ENCODE peak calls at places on chromosomes 7 and 10, in five cellular contexts. E is GM23248, K is K562, F is fibroblast of lung, Z is endothelial cell of umbilical vein. B is an unnamed sample.

GRCh38 chr10:102762401-102763015 is 18.8 kb downstream of the WBP1L start:
- DNase-seq in E (no peak), K (no peak), F (no peak), Z (no peak), B (no peak)

GRCh38 chr10:11586170-11586569 is 25.3 kb downstream of the USP6NL start:
- DNase-seq in E (peak; percentile 34), K (no peak), F (peak; percentile 36), Z (peak; percentile 57), B (no peak)

GRCh38 chr7:127620406-127621233 is 2.7 kb upstream of the PAX4 start:
- DNase-seq in E (no peak), K (peak; percentile 13), F (no peak), Z (no peak), B (no peak)

GRCh38 chr7:158001621-158002320 is 585.9 kb downstream of the PTPRN2 start:
- DNase-seq in E (no peak), K (no peak), F (no peak), Z (no peak), B (no peak)

GRCh38 chr10:90871279-90871760 is 454 bp upstream of the RPP30 start:
- DNase-seq in E (peak; percentile 78), K (peak; percentile 71), F (peak; percentile 90), Z (peak; percentile 90), B (peak; percentile 53)

GRCh38 chr7:117837841-117838240 is 35.4 kb downstream of the CTTNBP2 start:
- DNase-seq in E (no peak), K (no peak), F (no peak), Z (no peak), B (no peak)

GRCh38 chr7:66050990-66051424 is 24.6 kb upstream of the ASL start:
- DNase-seq in E (peak; percentile 98), K (no peak), F (peak; percentile 96), Z (no peak), B (peak; percentile 88)

GRCh38 chr7:103859699-103860098 is 129.8 kb downstream of the RELN start:
- DNase-seq in E (no peak), K (no peak), F (no peak), Z (no peak), B (no peak)

GRCh38 chr10:77943086-77943901 is 16.7 kb upstream of the DLG5 start:
- DNase-seq in E (peak; percentile 89), K (no peak), F (peak; percentile 69), Z (peak; percentile 69), B (peak; percentile 94)

GRCh38 chr10:58647770-58648169 is 135.1 kb downstream of the BICC1 start:
- DNase-seq in E (peak; percentile 50), K (no peak), F (no peak), Z (no peak), B (no peak)

GRCh38 chr7:80139179-80139578 is 4.5 kb downstream of the GNAI1 start:
- DNase-seq in E (no peak), K (no peak), F (no peak), Z (peak; percentile 39), B (no peak)
- H3K79me2 ChIP-seq in E (peaks cover 86% of the 10 kb centered on the region), K (no peaks in the 10 kb centered on the region), F (peaks cover 82% of the 10 kb centered on the region), Z (peaks cover 42% of the 10 kb centered on the region), B (peaks cover 79% of the 10 kb centered on the region)

DNA sequence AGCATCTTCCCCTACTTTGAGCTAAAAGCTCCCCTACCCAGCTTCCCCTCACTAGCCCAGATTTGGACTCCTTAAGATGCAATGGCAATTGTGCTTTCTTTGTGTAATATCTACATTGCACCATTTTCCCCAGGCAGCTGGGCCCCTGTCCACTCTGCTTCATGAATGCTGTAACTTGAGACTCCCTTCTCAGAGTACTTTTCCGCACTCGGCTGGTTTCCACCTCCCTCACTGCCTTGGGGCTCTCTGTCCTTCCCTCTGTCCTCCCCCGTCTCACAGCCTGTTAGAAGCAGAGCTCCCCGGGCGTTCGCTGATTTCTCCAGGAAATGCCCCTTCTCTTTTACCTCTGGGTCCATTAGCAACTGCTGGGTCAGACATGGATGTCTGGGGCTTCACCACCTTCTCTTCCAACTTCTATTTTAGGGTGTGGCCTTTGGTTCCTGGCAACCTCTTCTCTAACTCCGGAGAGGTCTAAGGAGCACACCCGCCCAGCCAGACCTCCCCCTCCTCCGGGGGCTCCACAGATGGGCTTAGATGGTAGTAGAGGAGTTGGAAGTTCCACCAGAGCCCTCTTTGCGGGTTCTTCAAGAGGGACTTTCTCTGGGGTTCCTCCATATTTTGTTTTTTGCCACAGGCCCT is 2.9 kb upstream of the TMEM72 start:
- DNase-seq in E (no peak), K (no peak), F (peak; percentile 71), Z (no peak), B (no peak)
- TF ChIP-seq EZH2 in E (no peak), K (no peak), F (no peak), Z (no peak), B (no peak)

DNA sequence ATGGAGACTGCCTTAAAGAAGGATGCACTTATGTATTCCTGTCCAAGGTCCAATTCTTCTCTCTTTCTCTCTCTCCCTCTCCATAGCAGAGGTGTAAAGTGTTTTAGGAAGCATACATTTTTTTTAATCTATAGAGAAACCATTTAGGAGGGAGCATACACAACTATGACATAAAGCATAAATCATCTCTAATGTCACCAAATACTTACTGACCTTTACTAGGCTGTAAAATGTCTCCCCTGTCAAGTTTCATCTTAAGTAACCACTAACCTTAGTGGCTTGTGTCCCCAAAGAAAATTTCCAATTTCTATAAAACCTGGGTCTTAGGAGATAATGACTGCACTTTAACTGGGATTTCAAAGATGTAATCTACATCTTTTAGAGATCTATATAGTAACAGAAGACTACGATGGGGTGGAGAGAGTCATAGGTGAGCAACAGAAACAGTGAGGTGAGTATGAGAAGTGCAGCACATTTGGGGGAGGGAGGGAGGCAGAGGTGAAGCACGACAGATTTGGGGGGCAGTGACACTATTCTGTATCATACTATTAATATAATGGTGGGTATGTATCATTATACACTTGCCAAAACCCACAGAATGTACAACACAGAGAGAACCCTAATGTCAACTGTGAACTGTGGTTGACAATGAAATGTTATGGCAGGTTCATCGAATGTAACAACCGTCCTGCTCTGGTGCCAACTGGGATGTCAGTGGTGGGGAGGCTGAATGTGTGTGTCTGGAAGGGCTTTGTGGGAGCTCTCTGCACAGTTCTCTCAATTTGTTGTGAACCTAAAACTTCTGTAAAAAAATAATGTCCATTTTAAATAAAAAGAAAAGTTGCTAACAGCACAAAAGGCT is 79.5 kb downstream of the PIP4K2A start:
- DNase-seq in E (no peak), K (no peak), F (no peak), Z (no peak), B (no peak)
- H3K79me2 ChIP-seq in E (peaks cover 97% of the 10 kb centered on the region), K (peaks cover 99% of the 10 kb centered on the region), F (peaks cover 13% of the 10 kb centered on the region), Z (peaks cover 22% of the 10 kb centered on the region), B (peaks cover 12% of the 10 kb centered on the region)

GRCh38 chr7:100632951-100633717 is 8.2 kb downstream of the TFR2 start:
- DNase-seq in E (peak; percentile 69), K (peak; percentile 41), F (no peak), Z (no peak), B (peak; percentile 73)
- TF ChIP-seq EZH2 in E (peak; percentile 64), K (no peak), F (peak; percentile 71), Z (peak; percentile 57), B (no peak)

GRCh38 chr7:98289333-98289875 is 7.9 kb downstream of the BRI3 start:
- DNase-seq in E (no peak), K (peak; percentile 20), F (no peak), Z (no peak), B (no peak)
- H3K79me2 ChIP-seq in E (peaks cover 93% of the 10 kb centered on the region), K (peaks cover 5% of the 10 kb centered on the region), F (peaks cover 75% of the 10 kb centered on the region), Z (peaks cover 79% of the 10 kb centered on the region), B (peaks cover 76% of the 10 kb centered on the region)

GRCh38 chr7:134246761-134247160 is 70.0 kb downstream of the SLC35B4 start:
- DNase-seq in E (no peak), K (no peak), F (no peak), Z (no peak), B (no peak)
- TF ChIP-seq EZH2 in E (no peak), K (no peak), F (no peak), Z (no peak), B (no peak)

GRCh38 chr7:92797284-92797683 is 39.1 kb downstream of the CDK6 start:
- DNase-seq in E (peak; percentile 29), K (no peak), F (no peak), Z (no peak), B (no peak)
- H3K79me2 ChIP-seq in E (peaks cover 100% of the 10 kb centered on the region), K (peaks cover 87% of the 10 kb centered on the region), F (peaks cover 38% of the 10 kb centered on the region), Z (peaks cover 10% of the 10 kb centered on the region), B (peaks cover 54% of the 10 kb centered on the region)

DNA sequence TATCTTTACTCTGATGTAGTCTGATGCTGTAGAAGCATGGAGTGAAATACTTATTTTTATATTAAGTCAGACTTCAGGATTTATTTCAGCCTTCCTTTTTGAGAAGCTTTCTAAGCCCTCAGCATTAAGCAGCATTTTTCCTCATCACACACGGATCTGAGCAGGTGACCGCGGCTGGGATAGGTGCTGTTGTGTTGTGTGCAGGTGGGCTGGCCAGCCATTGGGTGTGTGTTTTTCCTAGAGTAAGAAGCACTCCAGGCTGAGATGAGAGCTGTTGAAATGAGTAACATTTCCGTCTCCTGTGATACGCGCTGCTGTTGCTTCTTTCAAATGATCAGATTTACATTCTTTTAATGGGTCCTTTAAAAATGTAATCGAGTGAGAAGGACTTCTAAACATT is 64.0 kb downstream of the INSYN2A start:
- DNase-seq in E (no peak), K (no peak), F (no peak), Z (no peak), B (no peak)
- TF ChIP-seq EZH2 in E (no peak), K (no peak), F (no peak), Z (no peak), B (no peak)

GRCh38 chr10:16795410-16796073 is 21.7 kb downstream of the RSU1 start:
- DNase-seq in E (no peak), K (no peak), F (no peak), Z (no peak), B (no peak)
- H3K79me2 ChIP-seq in E (peaks cover 100% of the 10 kb centered on the region), K (no peaks in the 10 kb centered on the region), F (peaks cover 24% of the 10 kb centered on the region), Z (peaks cover 45% of the 10 kb centered on the region), B (no peaks in the 10 kb centered on the region)

B was measured in PC-9.